ENCODE peak calls at places on chromosomes 12 and 14, in four cellular contexts. L is GM10248; J is CD8-positive, alpha-beta T cell; V is bronchial epithelial cell. K is an unnamed sample.

GRCh38 chr14:54942913-54943312 is 40.3 kb upstream of the GCH1 start:
- DNase-seq in L (no peak), J (no peak), V (no peak), K (no peak)

GRCh38 chr12:32486158-32486557 is 86.8 kb downstream of the FGD4 start:
- DNase-seq in L (no peak), J (no peak), V (peak), K (no peak)

GRCh38 chr14:37376944-37377609 is 179.3 kb downstream of the MIPOL1 start:
- DNase-seq in L (no peak), J (no peak), V (peak), K (no peak)

GRCh38 chr14:36176524-36176923 is at the start of gene PTCSC3:
- DNase-seq in L (no peak), J (no peak), V (no peak), K (no peak)

GRCh38 chr14:52808101-52808500 is 16.7 kb upstream of the GNPNAT1 start:
- DNase-seq in L (no peak), J (no peak), V (no peak), K (no peak)

GRCh38 chr14:95289323-95290010 is 30.2 kb downstream of the CLMN start:
- DNase-seq in L (no peak), J (no peak), V (no peak), K (no peak)

GRCh38 chr14:72700338-72701231 is 193.3 kb downstream of the DPF3 start:
- DNase-seq in L (no peak), J (no peak), V (no peak), K (no peak)

GRCh38 chr14:88955470-88955869 is 131.0 kb downstream of the TTC8 start:
- DNase-seq in L (no peak), J (no peak), V (no peak), K (no peak)

GRCh38 chr12:116376354-116377193 is 99.1 kb upstream of the MED13L start:
- DNase-seq in L (no peak), J (no peak), V (peak), K (no peak)

GRCh38 chr12:53229454-53229853 is 2.6 kb downstream of the RARG start:
- DNase-seq in L (no peak), J (no peak), V (no peak), K (no peak)

GRCh38 chr12:65613692-65614091 is 210.6 kb upstream of the HMGA2 start:
- DNase-seq in L (no peak), J (no peak), V (peak), K (no peak)

GRCh38 chr14:23175823-23176222 is 7.6 kb downstream of the SLC7A8 start:
- DNase-seq in L (no peak), J (no peak), V (no peak), K (no peak)

GRCh38 chr12:30999011-30999410 is 72.5 kb downstream of the TSPAN11 start:
- DNase-seq in L (no peak), J (no peak), V (no peak), K (no peak)

GRCh38 chr12:49763006-49763591 is 21.7 kb downstream of the TMBIM6 start:
- DNase-seq in L (peak), J (peak), V (no peak), K (peak)
- TF ChIP-seq CTCF in L (peak), J (peak), V (peak), K (peak)

GRCh38 chr12:108211161-108211560 is 82.1 kb downstream of the WSCD2 start:
- DNase-seq in L (no peak), J (no peak), V (no peak), K (no peak)
- TF ChIP-seq CTCF in L (no peak), J (no peak), V (no peak), K (no peak)

DNA sequence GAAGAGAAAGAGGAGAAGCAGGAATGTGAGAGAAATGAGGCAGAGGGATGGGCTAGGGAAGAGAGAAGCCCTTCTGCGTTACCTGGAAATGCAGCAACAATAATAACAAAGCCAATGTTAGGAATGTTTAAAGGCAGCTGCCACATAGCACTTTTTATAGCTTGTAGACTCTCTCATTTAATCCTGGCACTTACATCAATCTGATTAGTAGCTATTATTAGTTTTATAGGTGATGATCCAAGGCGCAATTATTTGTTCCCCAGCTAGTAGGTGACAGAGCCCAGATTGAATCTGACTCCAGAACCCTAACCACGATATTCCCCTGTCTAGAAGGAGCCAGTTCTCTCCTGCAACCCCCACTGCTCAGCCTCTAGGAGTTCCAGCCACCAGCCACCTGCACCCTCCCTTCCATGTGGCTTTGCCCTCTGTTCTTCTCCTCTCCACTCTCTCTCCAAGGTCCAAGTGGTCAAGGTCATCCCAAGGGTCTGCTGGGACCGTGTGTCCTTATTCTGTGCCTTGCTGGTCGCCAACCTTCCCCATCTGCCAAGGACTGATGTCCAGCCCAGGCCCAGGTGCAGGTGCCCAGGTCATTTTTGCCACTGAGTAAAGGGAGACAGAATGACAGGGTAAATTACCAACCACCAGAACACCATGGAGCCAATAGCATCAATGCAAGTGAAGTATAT is 29.4 kb upstream of the CIPC start:
- DNase-seq in L (no peak), J (no peak), V (no peak), K (no peak)
- TF ChIP-seq CTCF in L (no peak), J (peak), V (no peak), K (no peak)

GRCh38 chr14:56280843-56281242 is 162.6 kb downstream of the PELI2 start:
- DNase-seq in L (no peak), J (no peak), V (no peak), K (no peak)
- TF ChIP-seq CTCF in L (no peak), J (no peak), V (no peak), K (no peak)

K was measured in GM13977.